ENCODE peak calls at places on chromosomes 12 and 14, in nine cellular contexts. E is cardiac fibroblast; X is NCI-H82; H is nucleus accumbens; Y is head of caudate nucleus; P is progenitor cell of endocrine pancreas; T is stimulated activated CD4-positive, alpha-beta T cell treated with anti-CD3 and anti-CD28 coated beads, Interleukin-4, amount 100 ng/mL, for 4 hours; V is NCI-H510A; Z is cerebellum. K is an unnamed sample.

GRCh38 chr14:100159107-100159864 is at the start of gene DEGS2:
- DNase-seq in E (no peak), X (peak; percentile 51), H (no peak), Y (peak; percentile 63), P (peak; percentile 60), T (peak; percentile 68), V (peak; percentile 60), Z (peak; percentile 88), K (peak; percentile 22)

GRCh38 chr12:102050660-102051430 is 10.9 kb downstream of the WASHC3 start:
- DNase-seq in E (no peak), X (no peak), H (no peak), Y (no peak), P (no peak), T (no peak), V (no peak), Z (no peak), K (no peak)

GRCh38 chr14:66974397-66975025 is 214.7 kb upstream of the GARIN2 start:
- DNase-seq in E (peak; percentile 7), X (no peak), H (no peak), Y (no peak), P (no peak), T (no peak), V (no peak), Z (no peak), K (no peak)

GRCh38 chr12:112115259-112116045 is 6.9 kb upstream of the NAA25 start:
- DNase-seq in E (no peak), X (no peak), H (no peak), Y (no peak), P (no peak), T (no peak), V (no peak), Z (no peak), K (no peak)

GRCh38 chr14:64801800-64802199 is 77.9 kb downstream of the SPTB start:
- DNase-seq in E (peak; percentile 18), X (peak; percentile 38), H (no peak), Y (peak; percentile 33), P (no peak), T (no peak), V (no peak), Z (peak; percentile 74), K (no peak)

GRCh38 chr12:128323115-128323514 is 56.1 kb downstream of the TMEM132C start:
- DNase-seq in E (peak; percentile 10), X (no peak), H (no peak), Y (no peak), P (no peak), T (no peak), V (no peak), Z (no peak), K (no peak)

GRCh38 chr14:24874514-24875202 is 175.3 kb downstream of the STXBP6 start:
- DNase-seq in E (no peak), X (no peak), H (no peak), Y (no peak), P (no peak), T (no peak), V (no peak), Z (no peak), K (no peak)

GRCh38 chr12:131066886-131067490 is 113.3 kb downstream of the ADGRD1 start:
- DNase-seq in E (no peak), X (no peak), H (no peak), Y (no peak), P (no peak), T (no peak), V (no peak), Z (no peak), K (no peak)

GRCh38 chr12:72338437-72338836 is 66.3 kb downstream of the TRHDE start:
- DNase-seq in E (no peak), X (no peak), H (no peak), Y (no peak), P (no peak), T (no peak), V (no peak), Z (no peak), K (no peak)